ENCODE peak calls at places on chromosome 4, in nine cellular contexts. One of them, this sample, is unnamed.
A peak's percentile ranks its signal among the peaks of the same experiment; 100 is the strongest.

GRCh38 chr4:122163301-122163700 is 11.2 kb downstream of the BLTP1 start:
- DNase-seq in NB4: no peak
- DNase-seq in A549: no peak
- DNase-seq in H1: no peak
- DNase-seq in tibial nerve: no peak
- DNase-seq in IMR-90: no peak
- DNase-seq in body of pancreas: peak; percentile 50
- DNase-seq in stomach: no peak
- DNase-seq in Peyer's patch: no peak
- DNase-seq in this sample: no peak

GRCh38 chr4:28421221-28421620 is 1560.6 kb downstream of the STIM2 start:
- DNase-seq in NB4: no peak
- DNase-seq in A549: no peak
- DNase-seq in H1: no peak
- DNase-seq in tibial nerve: no peak
- DNase-seq in IMR-90: peak; percentile 5
- DNase-seq in body of pancreas: no peak
- DNase-seq in stomach: no peak
- DNase-seq in Peyer's patch: no peak
- DNase-seq in this sample: no peak

GRCh38 chr4:25223770-25224375 is 10.0 kb upstream of the PI4K2B start:
- DNase-seq in NB4: peak; percentile 51
- DNase-seq in A549: peak; percentile 61
- DNase-seq in H1: peak; percentile 81
- DNase-seq in tibial nerve: no peak
- DNase-seq in IMR-90: peak; percentile 22
- DNase-seq in body of pancreas: no peak
- DNase-seq in stomach: no peak
- DNase-seq in Peyer's patch: no peak
- DNase-seq in this sample: no peak

GRCh38 chr4:3223346-3223745 is 25.6 kb upstream of the MSANTD1 start:
- DNase-seq in NB4: no peak
- DNase-seq in A549: no peak
- DNase-seq in H1: no peak
- DNase-seq in tibial nerve: no peak
- DNase-seq in IMR-90: no peak
- DNase-seq in body of pancreas: peak; percentile 3
- DNase-seq in stomach: no peak
- DNase-seq in Peyer's patch: no peak
- DNase-seq in this sample: no peak

GRCh38 chr4:99285387-99285786 is 5.4 kb downstream of the ADH1A start:
- DNase-seq in NB4: no peak
- DNase-seq in A549: no peak
- DNase-seq in H1: no peak
- DNase-seq in tibial nerve: no peak
- DNase-seq in IMR-90: no peak
- DNase-seq in body of pancreas: no peak
- DNase-seq in stomach: no peak
- DNase-seq in Peyer's patch: no peak
- DNase-seq in this sample: no peak

GRCh38 chr4:10040049-10040892 is 19.0 kb upstream of the SLC2A9 start:
- DNase-seq in NB4: no peak
- DNase-seq in A549: no peak
- DNase-seq in H1: no peak
- DNase-seq in tibial nerve: no peak
- DNase-seq in IMR-90: no peak
- DNase-seq in body of pancreas: no peak
- DNase-seq in stomach: no peak
- DNase-seq in Peyer's patch: no peak
- DNase-seq in this sample: no peak

GRCh38 chr4:34771632-34772031 is 1472.7 kb downstream of the ARAP2 start:
- DNase-seq in NB4: no peak
- DNase-seq in A549: peak; percentile 28
- DNase-seq in H1: no peak
- DNase-seq in tibial nerve: no peak
- DNase-seq in IMR-90: no peak
- DNase-seq in body of pancreas: no peak
- DNase-seq in stomach: no peak
- DNase-seq in Peyer's patch: no peak
- DNase-seq in this sample: no peak

GRCh38 chr4:154928640-154929257 is 147.7 kb downstream of the RBM46 start:
- DNase-seq in NB4: peak; percentile 15
- DNase-seq in A549: peak; percentile 45
- DNase-seq in H1: no peak
- DNase-seq in tibial nerve: no peak
- DNase-seq in IMR-90: peak; percentile 55
- DNase-seq in body of pancreas: peak; percentile 15
- DNase-seq in stomach: no peak
- DNase-seq in Peyer's patch: no peak
- DNase-seq in this sample: no peak

GRCh38 chr4:168587326-168588125 is 90.7 kb downstream of the PALLD start:
- DNase-seq in NB4: peak; percentile 32
- DNase-seq in A549: peak; percentile 76
- DNase-seq in H1: no peak
- DNase-seq in tibial nerve: peak; percentile 9
- DNase-seq in IMR-90: peak; percentile 88
- DNase-seq in body of pancreas: no peak
- DNase-seq in stomach: no peak
- DNase-seq in Peyer's patch: no peak
- DNase-seq in this sample: peak; percentile 35

GRCh38 chr4:88018471-88018870 is 11.0 kb downstream of the PKD2 start:
- DNase-seq in NB4: peak; percentile 43
- DNase-seq in A549: no peak
- DNase-seq in H1: no peak
- DNase-seq in tibial nerve: peak; percentile 47
- DNase-seq in IMR-90: peak; percentile 52
- DNase-seq in body of pancreas: peak; percentile 29
- DNase-seq in stomach: no peak
- DNase-seq in Peyer's patch: no peak
- DNase-seq in this sample: peak; percentile 42

GRCh38 chr4:26051278-26051677 is 137.3 kb downstream of the SMIM20 start:
- DNase-seq in NB4: no peak
- DNase-seq in A549: no peak
- DNase-seq in H1: no peak
- DNase-seq in tibial nerve: no peak
- DNase-seq in IMR-90: no peak
- DNase-seq in body of pancreas: no peak
- DNase-seq in stomach: no peak
- DNase-seq in Peyer's patch: no peak
- DNase-seq in this sample: no peak

GRCh38 chr4:5125326-5125725 is 74.0 kb downstream of the STK32B start:
- DNase-seq in NB4: no peak
- DNase-seq in A549: no peak
- DNase-seq in H1: no peak
- DNase-seq in tibial nerve: no peak
- DNase-seq in IMR-90: no peak
- DNase-seq in body of pancreas: no peak
- DNase-seq in stomach: no peak
- DNase-seq in Peyer's patch: no peak
- DNase-seq in this sample: no peak

GRCh38 chr4:30720656-30721352 is 635 bp downstream of the PCDH7 start:
- DNase-seq in NB4: no peak
- DNase-seq in A549: peak; percentile 7
- DNase-seq in H1: peak; percentile 69
- DNase-seq in tibial nerve: no peak
- DNase-seq in IMR-90: peak; percentile 61
- DNase-seq in body of pancreas: peak; percentile 7
- DNase-seq in stomach: no peak
- DNase-seq in Peyer's patch: no peak
- DNase-seq in this sample: no peak

GRCh38 chr4:8580321-8581093 is at the start of gene GPR78:
- DNase-seq in NB4: peak; percentile 65
- DNase-seq in A549: peak; percentile 33
- DNase-seq in H1: peak; percentile 99
- DNase-seq in tibial nerve: no peak
- DNase-seq in IMR-90: peak; percentile 49
- DNase-seq in body of pancreas: peak; percentile 64
- DNase-seq in stomach: peak; percentile 34
- DNase-seq in Peyer's patch: no peak
- DNase-seq in this sample: no peak

GRCh38 chr4:66565796-66566195 is 895.5 kb upstream of the EPHA5 start:
- DNase-seq in NB4: no peak
- DNase-seq in A549: peak; percentile 41
- DNase-seq in H1: no peak
- DNase-seq in tibial nerve: no peak
- DNase-seq in IMR-90: peak; percentile 11
- DNase-seq in body of pancreas: no peak
- DNase-seq in stomach: no peak
- DNase-seq in Peyer's patch: no peak
- DNase-seq in this sample: no peak

GRCh38 chr4:77126844-77127614 is 30.0 kb upstream of the CCNG2 start:
- DNase-seq in NB4: peak; percentile 83
- DNase-seq in A549: no peak
- DNase-seq in H1: no peak
- DNase-seq in tibial nerve: no peak
- DNase-seq in IMR-90: no peak
- DNase-seq in body of pancreas: no peak
- DNase-seq in stomach: no peak
- DNase-seq in Peyer's patch: no peak
- DNase-seq in this sample: no peak

DNA sequence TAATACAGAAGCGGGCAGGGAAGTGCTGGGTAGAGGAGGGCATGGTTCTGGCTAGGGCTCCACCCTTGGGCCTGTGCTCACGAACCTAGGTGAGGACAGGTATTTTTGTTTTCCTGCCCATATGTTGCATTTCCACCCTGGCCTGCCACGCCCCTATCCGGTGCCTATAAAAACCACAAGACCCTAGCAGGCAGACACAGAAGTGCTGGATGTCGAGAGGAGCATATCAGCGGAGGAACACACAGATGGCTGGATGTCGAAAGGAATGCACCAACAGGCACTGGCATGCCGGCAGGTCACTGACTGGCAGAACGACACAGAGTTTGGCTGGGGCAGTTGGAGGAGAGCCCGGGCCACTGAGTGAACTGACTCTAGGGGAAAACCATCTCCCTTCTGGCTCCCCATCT is 316.6 kb upstream of the BOD1L1 start:
- DNase-seq in NB4: no peak
- DNase-seq in A549: no peak
- DNase-seq in H1: no peak
- DNase-seq in tibial nerve: no peak
- DNase-seq in IMR-90: no peak
- DNase-seq in body of pancreas: no peak
- DNase-seq in stomach: no peak
- DNase-seq in Peyer's patch: no peak
- DNase-seq in this sample: no peak
- TF ChIP-seq POLR2A in NB4: no peak
- TF ChIP-seq POLR2A in A549: no peak
- TF ChIP-seq POLR2A in H1: no peak
- TF ChIP-seq POLR2A in tibial nerve: no peak
- TF ChIP-seq POLR2A in IMR-90: no peak
- TF ChIP-seq POLR2A in body of pancreas: no peak
- TF ChIP-seq POLR2A in stomach: no peak
- TF ChIP-seq POLR2A in Peyer's patch: no peak
- TF ChIP-seq POLR2A in this sample: no peak

GRCh38 chr4:124433044-124433443 is 279.5 kb downstream of the ANKRD50 start:
- DNase-seq in NB4: no peak
- DNase-seq in A549: peak; percentile 29
- DNase-seq in H1: no peak
- DNase-seq in tibial nerve: no peak
- DNase-seq in IMR-90: no peak
- DNase-seq in body of pancreas: no peak
- DNase-seq in stomach: no peak
- DNase-seq in Peyer's patch: no peak
- DNase-seq in this sample: no peak
- TF ChIP-seq POLR2A in NB4: no peak
- TF ChIP-seq POLR2A in A549: no peak
- TF ChIP-seq POLR2A in H1: no peak
- TF ChIP-seq POLR2A in tibial nerve: no peak
- TF ChIP-seq POLR2A in IMR-90: no peak
- TF ChIP-seq POLR2A in body of pancreas: no peak
- TF ChIP-seq POLR2A in stomach: no peak
- TF ChIP-seq POLR2A in Peyer's patch: no peak
- TF ChIP-seq POLR2A in this sample: no peak

GRCh38 chr4:158170691-158171455 is 2.0 kb downstream of the GASK1B start:
- DNase-seq in NB4: no peak
- DNase-seq in A549: no peak
- DNase-seq in H1: peak; percentile 86
- DNase-seq in tibial nerve: peak; percentile 66
- DNase-seq in IMR-90: peak; percentile 23
- DNase-seq in body of pancreas: peak; percentile 77
- DNase-seq in stomach: no peak
- DNase-seq in Peyer's patch: peak; percentile 69
- DNase-seq in this sample: peak; percentile 17
- TF ChIP-seq POLR2A in NB4: no peak
- TF ChIP-seq POLR2A in A549: no peak
- TF ChIP-seq POLR2A in H1: no peak
- TF ChIP-seq POLR2A in tibial nerve: no peak
- TF ChIP-seq POLR2A in IMR-90: no peak
- TF ChIP-seq POLR2A in body of pancreas: no peak
- TF ChIP-seq POLR2A in stomach: no peak
- TF ChIP-seq POLR2A in Peyer's patch: no peak
- TF ChIP-seq POLR2A in this sample: no peak

DNA sequence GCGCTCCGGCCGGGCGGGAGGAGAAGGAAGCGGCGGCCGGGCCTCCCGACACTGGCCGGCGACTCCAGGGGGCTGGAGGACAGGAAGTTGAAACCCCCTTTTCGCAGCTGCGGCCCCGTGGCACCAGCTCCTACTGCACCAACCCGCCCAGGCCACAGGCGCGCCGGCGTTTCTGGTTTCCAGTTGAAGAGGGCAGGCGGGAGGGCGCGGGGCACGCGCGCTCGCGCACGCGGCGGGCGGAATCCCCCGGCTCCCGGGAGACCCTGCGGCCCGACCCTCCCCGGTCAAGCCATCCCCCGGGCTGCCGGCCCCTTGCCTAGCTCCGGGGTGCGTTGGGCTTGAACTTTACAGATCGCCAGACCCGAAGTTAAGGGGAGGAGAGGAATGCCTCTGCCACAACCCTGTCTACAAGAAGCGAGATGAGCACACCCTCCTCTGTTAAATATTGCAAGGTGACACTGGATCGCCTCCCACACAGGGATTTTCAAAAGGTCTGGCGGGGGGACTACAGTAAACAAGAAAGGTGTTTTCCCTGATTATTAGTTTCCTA is 1.5 kb downstream of the ELOVL6 start:
- DNase-seq in NB4: peak; percentile 75
- DNase-seq in A549: peak; percentile 39
- DNase-seq in H1: peak; percentile 78
- DNase-seq in tibial nerve: peak; percentile 22
- DNase-seq in IMR-90: peak; percentile 31
- DNase-seq in body of pancreas: peak; percentile 63
- DNase-seq in stomach: peak; percentile 50
- DNase-seq in Peyer's patch: peak; percentile 74
- DNase-seq in this sample: peak; percentile 5
- TF ChIP-seq POLR2A in NB4: no peak
- TF ChIP-seq POLR2A in A549: peak; percentile 27
- TF ChIP-seq POLR2A in H1: no peak
- TF ChIP-seq POLR2A in tibial nerve: no peak
- TF ChIP-seq POLR2A in IMR-90: no peak
- TF ChIP-seq POLR2A in body of pancreas: peak; percentile 32
- TF ChIP-seq POLR2A in stomach: no peak
- TF ChIP-seq POLR2A in Peyer's patch: peak; percentile 30
- TF ChIP-seq POLR2A in this sample: no peak

DNA sequence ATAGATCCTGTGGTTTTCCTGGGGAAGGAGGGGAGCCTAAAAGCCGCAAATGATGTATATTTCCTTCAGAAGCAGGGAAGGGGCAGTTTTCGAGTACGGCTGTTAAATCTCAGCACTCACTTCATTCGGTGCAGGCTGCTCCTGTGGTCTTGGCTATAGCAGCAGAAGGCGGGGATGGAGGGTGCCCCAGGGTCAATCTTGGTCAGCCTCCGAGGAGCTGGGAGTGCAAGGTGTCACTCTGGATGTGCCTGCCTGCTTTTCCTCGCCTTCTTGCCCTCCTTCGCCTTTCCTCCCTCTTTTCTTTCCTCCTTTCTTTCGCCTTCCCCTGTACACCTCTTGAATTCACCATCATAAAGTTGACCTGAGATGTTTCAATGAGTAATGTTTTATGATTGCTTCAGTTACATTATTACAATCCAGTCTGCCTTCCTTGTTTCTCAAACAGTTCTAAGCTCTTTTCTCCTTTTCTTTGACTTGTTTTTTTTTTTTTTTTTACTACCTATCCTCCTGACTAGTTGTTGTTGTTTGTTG is 101.6 kb downstream of the RELL1 start:
- DNase-seq in NB4: no peak
- DNase-seq in A549: no peak
- DNase-seq in H1: no peak
- DNase-seq in tibial nerve: no peak
- DNase-seq in IMR-90: no peak
- DNase-seq in body of pancreas: no peak
- DNase-seq in stomach: no peak
- DNase-seq in Peyer's patch: no peak
- DNase-seq in this sample: no peak
- TF ChIP-seq POLR2A in NB4: no peak
- TF ChIP-seq POLR2A in A549: no peak
- TF ChIP-seq POLR2A in H1: no peak
- TF ChIP-seq POLR2A in tibial nerve: no peak
- TF ChIP-seq POLR2A in IMR-90: no peak
- TF ChIP-seq POLR2A in body of pancreas: no peak
- TF ChIP-seq POLR2A in stomach: no peak
- TF ChIP-seq POLR2A in Peyer's patch: no peak
- TF ChIP-seq POLR2A in this sample: no peak

This sample was measured in gastrocnemius medialis.